ENCODE peak calls at places on chromosomes 12 and 14, in nine cellular contexts. One of them, this sample, is unnamed.

GRCh38 chr14:77503138-77503537 is 4.5 kb upstream of the ISM2 start:
- DNase-seq in cardiac muscle cell: no peak
- DNase-seq in suprapubic skin: no peak
- DNase-seq in ovary: no peak
- DNase-seq in neural progenitor cell: no peak
- DNase-seq in mucosa of descending colon: no peak
- DNase-seq in endothelial cell of umbilical vein: no peak
- DNase-seq in fibroblast of pulmonary artery: no peak
- DNase-seq in OCI-LY7: no peak
- DNase-seq in this sample: no peak

GRCh38 chr12:79635676-79636075 is 55.1 kb downstream of the PAWR start:
- DNase-seq in fibroblast of pulmonary artery: peak; percentile 59
- DNase-seq in OCI-LY7: no peak
- DNase-seq in endothelial cell of umbilical vein: no peak
- DNase-seq in cardiac muscle cell: no peak
- DNase-seq in neural progenitor cell: no peak
- DNase-seq in suprapubic skin: no peak
- DNase-seq in ovary: no peak
- DNase-seq in mucosa of descending colon: no peak
- DNase-seq in this sample: peak; percentile 72

GRCh38 chr14:38199768-38200167 is 7.9 kb upstream of the SSTR1 start:
- DNase-seq in endothelial cell of umbilical vein: no peak
- DNase-seq in suprapubic skin: no peak
- DNase-seq in mucosa of descending colon: no peak
- DNase-seq in ovary: no peak
- DNase-seq in OCI-LY7: no peak
- DNase-seq in neural progenitor cell: no peak
- DNase-seq in cardiac muscle cell: no peak
- DNase-seq in fibroblast of pulmonary artery: peak; percentile 17
- DNase-seq in this sample: no peak

GRCh38 chr12:59652098-59652497 is 56.3 kb downstream of the SLC16A7 start:
- DNase-seq in neural progenitor cell: no peak
- DNase-seq in ovary: no peak
- DNase-seq in OCI-LY7: no peak
- DNase-seq in mucosa of descending colon: no peak
- DNase-seq in cardiac muscle cell: no peak
- DNase-seq in endothelial cell of umbilical vein: no peak
- DNase-seq in suprapubic skin: no peak
- DNase-seq in fibroblast of pulmonary artery: no peak
- DNase-seq in this sample: no peak

GRCh38 chr12:57759360-57759980 is 4.6 kb downstream of the MARCHF9 start:
- DNase-seq in mucosa of descending colon: peak; percentile 42
- DNase-seq in fibroblast of pulmonary artery: peak; percentile 40
- DNase-seq in neural progenitor cell: no peak
- DNase-seq in ovary: no peak
- DNase-seq in OCI-LY7: peak; percentile 68
- DNase-seq in cardiac muscle cell: peak; percentile 42
- DNase-seq in suprapubic skin: no peak
- DNase-seq in endothelial cell of umbilical vein: no peak
- DNase-seq in this sample: no peak

GRCh38 chr14:95705518-95705917 is 8.4 kb downstream of the TCL1A start:
- DNase-seq in fibroblast of pulmonary artery: no peak
- DNase-seq in suprapubic skin: no peak
- DNase-seq in cardiac muscle cell: no peak
- DNase-seq in ovary: no peak
- DNase-seq in mucosa of descending colon: no peak
- DNase-seq in endothelial cell of umbilical vein: no peak
- DNase-seq in neural progenitor cell: no peak
- DNase-seq in OCI-LY7: no peak
- DNase-seq in this sample: no peak

GRCh38 chr12:29519585-29520182 is 22.2 kb upstream of the OVCH1 start:
- DNase-seq in mucosa of descending colon: peak; percentile 58
- DNase-seq in cardiac muscle cell: peak; percentile 29
- DNase-seq in suprapubic skin: no peak
- DNase-seq in neural progenitor cell: peak; percentile 44
- DNase-seq in OCI-LY7: peak; percentile 44
- DNase-seq in endothelial cell of umbilical vein: peak; percentile 75
- DNase-seq in fibroblast of pulmonary artery: peak; percentile 83
- DNase-seq in ovary: no peak
- DNase-seq in this sample: peak; percentile 24

GRCh38 chr14:73188501-73188903 is 48.8 kb upstream of the PAPLN start:
- DNase-seq in cardiac muscle cell: no peak
- DNase-seq in neural progenitor cell: no peak
- DNase-seq in fibroblast of pulmonary artery: peak; percentile 75
- DNase-seq in endothelial cell of umbilical vein: no peak
- DNase-seq in ovary: no peak
- DNase-seq in mucosa of descending colon: no peak
- DNase-seq in OCI-LY7: no peak
- DNase-seq in suprapubic skin: no peak
- DNase-seq in this sample: peak; percentile 11

GRCh38 chr12:67354322-67354721 is 85.2 kb downstream of the CAND1 start:
- DNase-seq in mucosa of descending colon: no peak
- DNase-seq in ovary: no peak
- DNase-seq in endothelial cell of umbilical vein: no peak
- DNase-seq in suprapubic skin: no peak
- DNase-seq in OCI-LY7: no peak
- DNase-seq in cardiac muscle cell: no peak
- DNase-seq in neural progenitor cell: no peak
- DNase-seq in fibroblast of pulmonary artery: peak; percentile 62
- DNase-seq in this sample: no peak

GRCh38 chr12:4499186-4499585 is 39.5 kb upstream of the RAD51AP1 start:
- DNase-seq in neural progenitor cell: no peak
- DNase-seq in cardiac muscle cell: no peak
- DNase-seq in ovary: no peak
- DNase-seq in OCI-LY7: no peak
- DNase-seq in fibroblast of pulmonary artery: no peak
- DNase-seq in mucosa of descending colon: no peak
- DNase-seq in suprapubic skin: no peak
- DNase-seq in endothelial cell of umbilical vein: no peak
- DNase-seq in this sample: no peak

GRCh38 chr12:85448548-85449139 is 168.6 kb downstream of the ALX1 start:
- DNase-seq in ovary: no peak
- DNase-seq in fibroblast of pulmonary artery: peak; percentile 45
- DNase-seq in OCI-LY7: peak; percentile 33
- DNase-seq in mucosa of descending colon: no peak
- DNase-seq in suprapubic skin: no peak
- DNase-seq in neural progenitor cell: no peak
- DNase-seq in cardiac muscle cell: peak; percentile 20
- DNase-seq in endothelial cell of umbilical vein: peak; percentile 42
- DNase-seq in this sample: no peak

GRCh38 chr12:117857632-117858274 is 111.0 kb downstream of the KSR2 start:
- DNase-seq in cardiac muscle cell: peak; percentile 55
- DNase-seq in neural progenitor cell: peak; percentile 67
- DNase-seq in OCI-LY7: peak; percentile 51
- DNase-seq in endothelial cell of umbilical vein: peak; percentile 58
- DNase-seq in ovary: no peak
- DNase-seq in suprapubic skin: no peak
- DNase-seq in mucosa of descending colon: peak; percentile 63
- DNase-seq in fibroblast of pulmonary artery: peak; percentile 48
- DNase-seq in this sample: no peak

GRCh38 chr12:118436002-118436724 is 59.8 kb downstream of the SUDS3 start:
- DNase-seq in ovary: no peak
- DNase-seq in endothelial cell of umbilical vein: no peak
- DNase-seq in cardiac muscle cell: peak; percentile 54
- DNase-seq in OCI-LY7: peak; percentile 18
- DNase-seq in suprapubic skin: no peak
- DNase-seq in fibroblast of pulmonary artery: no peak
- DNase-seq in neural progenitor cell: peak; percentile 71
- DNase-seq in mucosa of descending colon: peak; percentile 19
- DNase-seq in this sample: no peak

GRCh38 chr14:90398315-90398811 is 1.5 kb downstream of the CALM1 start:
- DNase-seq in ovary: no peak
- DNase-seq in OCI-LY7: peak; percentile 76
- DNase-seq in endothelial cell of umbilical vein: peak; percentile 45
- DNase-seq in suprapubic skin: no peak
- DNase-seq in neural progenitor cell: peak; percentile 61
- DNase-seq in fibroblast of pulmonary artery: peak; percentile 29
- DNase-seq in mucosa of descending colon: peak; percentile 63
- DNase-seq in cardiac muscle cell: peak; percentile 47
- DNase-seq in this sample: no peak

GRCh38 chr12:115261691-115262398 is 577.9 kb upstream of the TBX3 start:
- DNase-seq in ovary: no peak
- DNase-seq in suprapubic skin: no peak
- DNase-seq in mucosa of descending colon: peak; percentile 87
- DNase-seq in neural progenitor cell: no peak
- DNase-seq in fibroblast of pulmonary artery: peak; percentile 14
- DNase-seq in endothelial cell of umbilical vein: no peak
- DNase-seq in cardiac muscle cell: no peak
- DNase-seq in OCI-LY7: no peak
- DNase-seq in this sample: no peak

GRCh38 chr12:62801796-62802195 is 133.2 kb downstream of the PPM1H start:
- DNase-seq in endothelial cell of umbilical vein: no peak
- DNase-seq in fibroblast of pulmonary artery: no peak
- DNase-seq in OCI-LY7: no peak
- DNase-seq in ovary: no peak
- DNase-seq in neural progenitor cell: no peak
- DNase-seq in cardiac muscle cell: no peak
- DNase-seq in suprapubic skin: no peak
- DNase-seq in mucosa of descending colon: no peak
- DNase-seq in this sample: no peak

GRCh38 chr14:60315591-60315990 is 66.6 kb downstream of the PPM1A start:
- DNase-seq in OCI-LY7: no peak
- DNase-seq in ovary: no peak
- DNase-seq in suprapubic skin: no peak
- DNase-seq in mucosa of descending colon: no peak
- DNase-seq in neural progenitor cell: peak; percentile 16
- DNase-seq in fibroblast of pulmonary artery: no peak
- DNase-seq in cardiac muscle cell: no peak
- DNase-seq in endothelial cell of umbilical vein: no peak
- DNase-seq in this sample: no peak
- TF ChIP-seq CTCF in OCI-LY7: no peak
- TF ChIP-seq CTCF in ovary: no peak
- TF ChIP-seq CTCF in suprapubic skin: no peak
- TF ChIP-seq CTCF in mucosa of descending colon: no peak
- TF ChIP-seq CTCF in neural progenitor cell: no peak
- TF ChIP-seq CTCF in fibroblast of pulmonary artery: no peak
- TF ChIP-seq CTCF in cardiac muscle cell: no peak
- TF ChIP-seq CTCF in endothelial cell of umbilical vein: no peak
- TF ChIP-seq CTCF in this sample: no peak

DNA sequence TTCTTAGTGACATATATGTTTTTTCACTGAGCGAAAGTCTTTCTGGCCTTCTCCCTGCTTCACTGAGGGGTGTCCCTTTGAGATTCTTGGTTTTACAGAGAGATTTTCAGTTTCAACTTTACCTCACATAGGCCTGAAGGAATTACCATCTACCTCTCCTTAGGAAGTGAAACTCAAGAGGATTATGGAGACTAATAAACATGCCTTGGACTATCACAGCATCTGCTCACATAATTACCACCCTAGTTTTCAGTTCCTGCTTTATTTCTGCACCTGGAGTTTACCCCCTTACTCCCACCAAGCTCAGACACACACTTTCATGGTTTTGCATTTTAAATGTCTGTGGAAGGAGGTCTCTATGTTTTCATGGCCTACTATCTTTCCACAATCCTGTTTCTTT is 118.3 kb upstream of the SCAF11 start:
- DNase-seq in fibroblast of pulmonary artery: no peak
- DNase-seq in suprapubic skin: no peak
- DNase-seq in OCI-LY7: peak; percentile 91
- DNase-seq in endothelial cell of umbilical vein: no peak
- DNase-seq in ovary: no peak
- DNase-seq in mucosa of descending colon: no peak
- DNase-seq in cardiac muscle cell: no peak
- DNase-seq in neural progenitor cell: no peak
- DNase-seq in this sample: no peak
- H3K4me3 ChIP-seq in fibroblast of pulmonary artery: no peak overlapping the region
- H3K4me3 ChIP-seq in suprapubic skin: no peak overlapping the region
- H3K4me3 ChIP-seq in OCI-LY7: peak overlapping the region; percentile 32
- H3K4me3 ChIP-seq in endothelial cell of umbilical vein: no peak overlapping the region
- H3K4me3 ChIP-seq in ovary: no peak overlapping the region
- H3K4me3 ChIP-seq in mucosa of descending colon: no peak overlapping the region
- H3K4me3 ChIP-seq in cardiac muscle cell: no peak overlapping the region
- H3K4me3 ChIP-seq in neural progenitor cell: no peak overlapping the region
- H3K4me3 ChIP-seq in this sample: no peak overlapping the region

GRCh38 chr12:107760817-107761501 is at the start of gene PRDM4:
- DNase-seq in mucosa of descending colon: peak; percentile 92
- DNase-seq in cardiac muscle cell: peak; percentile 98
- DNase-seq in OCI-LY7: peak; percentile 95
- DNase-seq in fibroblast of pulmonary artery: peak; percentile 95
- DNase-seq in endothelial cell of umbilical vein: peak; percentile 96
- DNase-seq in neural progenitor cell: peak; percentile 99
- DNase-seq in suprapubic skin: peak; percentile 93
- DNase-seq in ovary: peak; percentile 95
- DNase-seq in this sample: peak; percentile 70
- TF ChIP-seq CTCF in mucosa of descending colon: peak; percentile 40
- TF ChIP-seq CTCF in cardiac muscle cell: no peak
- TF ChIP-seq CTCF in OCI-LY7: peak; percentile 48
- TF ChIP-seq CTCF in fibroblast of pulmonary artery: no peak
- TF ChIP-seq CTCF in endothelial cell of umbilical vein: no peak
- TF ChIP-seq CTCF in neural progenitor cell: peak; percentile 60
- TF ChIP-seq CTCF in suprapubic skin: peak; percentile 50
- TF ChIP-seq CTCF in ovary: no peak
- TF ChIP-seq CTCF in this sample: no peak

DNA sequence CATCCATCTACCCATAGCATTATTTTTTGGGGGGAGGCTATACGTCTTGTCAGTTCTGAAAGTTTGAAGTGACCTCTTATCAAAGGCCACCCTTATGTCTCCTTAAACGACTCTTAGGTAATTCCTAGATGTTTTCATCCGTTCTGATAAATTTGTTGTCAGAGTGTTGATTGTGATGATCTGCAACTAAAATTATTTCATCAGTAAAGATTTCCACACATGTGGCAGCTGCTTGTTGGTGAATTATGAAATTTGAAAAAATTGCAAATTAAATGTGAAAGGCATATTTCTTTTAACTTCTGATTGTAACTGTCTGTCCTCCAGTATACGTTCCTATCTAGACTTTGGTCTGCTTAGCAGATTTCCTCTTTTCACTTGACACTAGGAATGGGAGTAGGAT is 1.4 kb downstream of the ADIPOR2 start:
- DNase-seq in OCI-LY7: no peak
- DNase-seq in mucosa of descending colon: no peak
- DNase-seq in fibroblast of pulmonary artery: no peak
- DNase-seq in suprapubic skin: no peak
- DNase-seq in endothelial cell of umbilical vein: no peak
- DNase-seq in neural progenitor cell: no peak
- DNase-seq in ovary: no peak
- DNase-seq in cardiac muscle cell: no peak
- DNase-seq in this sample: no peak
- H3K4me3 ChIP-seq in OCI-LY7: peak overlapping the region; percentile 93
- H3K4me3 ChIP-seq in mucosa of descending colon: no peak overlapping the region
- H3K4me3 ChIP-seq in fibroblast of pulmonary artery: peak overlapping the region; percentile 90
- H3K4me3 ChIP-seq in suprapubic skin: peak overlapping the region; percentile 98
- H3K4me3 ChIP-seq in endothelial cell of umbilical vein: no peak overlapping the region
- H3K4me3 ChIP-seq in neural progenitor cell: peak overlapping the region; percentile 97
- H3K4me3 ChIP-seq in ovary: peak overlapping the region; percentile 100
- H3K4me3 ChIP-seq in cardiac muscle cell: peak overlapping the region; percentile 69
- H3K4me3 ChIP-seq in this sample: peak overlapping the region; percentile 90

GRCh38 chr12:68786929-68787328 is 21.0 kb upstream of the MDM2 start:
- DNase-seq in ovary: no peak
- DNase-seq in cardiac muscle cell: no peak
- DNase-seq in neural progenitor cell: no peak
- DNase-seq in endothelial cell of umbilical vein: no peak
- DNase-seq in OCI-LY7: no peak
- DNase-seq in fibroblast of pulmonary artery: no peak
- DNase-seq in suprapubic skin: no peak
- DNase-seq in mucosa of descending colon: no peak
- DNase-seq in this sample: no peak
- TF ChIP-seq CTCF in ovary: no peak
- TF ChIP-seq CTCF in cardiac muscle cell: no peak
- TF ChIP-seq CTCF in neural progenitor cell: no peak
- TF ChIP-seq CTCF in endothelial cell of umbilical vein: no peak
- TF ChIP-seq CTCF in OCI-LY7: peak; percentile 65
- TF ChIP-seq CTCF in fibroblast of pulmonary artery: peak; percentile 15
- TF ChIP-seq CTCF in suprapubic skin: no peak
- TF ChIP-seq CTCF in mucosa of descending colon: no peak
- TF ChIP-seq CTCF in this sample: no peak

This sample was measured in AG09309.